ENCODE peak calls at places on chromosomes 4 and X, in eight cellular contexts. One of them, this sample, is unnamed.

GRCh38 chr4:17781072-17781830 is at the start of gene FAM184B:
- DNase-seq in heart left ventricle: no peak
- DNase-seq in left lung: no peak
- DNase-seq in breast epithelium: no peak
- DNase-seq in dorsolateral prefrontal cortex: no peak
- DNase-seq in heart right ventricle: peak; percentile 10
- DNase-seq in tibial nerve: no peak
- DNase-seq in cardiac muscle cell: peak; percentile 29
- DNase-seq in this sample: peak; percentile 18

GRCh38 chr4:173051697-173052096 is 116.9 kb upstream of the GALNT7 start:
- DNase-seq in heart left ventricle: no peak
- DNase-seq in left lung: no peak
- DNase-seq in breast epithelium: no peak
- DNase-seq in dorsolateral prefrontal cortex: no peak
- DNase-seq in heart right ventricle: no peak
- DNase-seq in tibial nerve: no peak
- DNase-seq in cardiac muscle cell: no peak
- DNase-seq in this sample: no peak

GRCh38 chr4:47641755-47642154 is 156.7 kb downstream of the ATP10D start:
- DNase-seq in heart left ventricle: peak; percentile 34
- DNase-seq in left lung: no peak
- DNase-seq in breast epithelium: no peak
- DNase-seq in dorsolateral prefrontal cortex: no peak
- DNase-seq in heart right ventricle: no peak
- DNase-seq in tibial nerve: no peak
- DNase-seq in cardiac muscle cell: no peak
- DNase-seq in this sample: no peak

GRCh38 chr4:64883087-64883926 is 474.1 kb upstream of the TECRL start:
- DNase-seq in heart left ventricle: no peak
- DNase-seq in left lung: no peak
- DNase-seq in breast epithelium: no peak
- DNase-seq in dorsolateral prefrontal cortex: no peak
- DNase-seq in heart right ventricle: no peak
- DNase-seq in tibial nerve: no peak
- DNase-seq in cardiac muscle cell: no peak
- DNase-seq in this sample: no peak

GRCh38 chrX:35098419-35098818 is 155.8 kb downstream of the FAM47B start:
- DNase-seq in heart left ventricle: no peak
- DNase-seq in left lung: no peak
- DNase-seq in breast epithelium: no peak
- DNase-seq in dorsolateral prefrontal cortex: no peak
- DNase-seq in heart right ventricle: no peak
- DNase-seq in tibial nerve: no peak
- DNase-seq in cardiac muscle cell: no peak
- DNase-seq in this sample: no peak

GRCh38 chr4:55183926-55184599 is 58.7 kb upstream of the KDR start:
- DNase-seq in heart left ventricle: peak; percentile 40
- DNase-seq in left lung: no peak
- DNase-seq in breast epithelium: no peak
- DNase-seq in dorsolateral prefrontal cortex: no peak
- DNase-seq in heart right ventricle: no peak
- DNase-seq in tibial nerve: no peak
- DNase-seq in cardiac muscle cell: no peak
- DNase-seq in this sample: no peak

GRCh38 chrX:43971966-43972961 is 926 bp downstream of the NDP start:
- DNase-seq in heart left ventricle: no peak
- DNase-seq in left lung: no peak
- DNase-seq in breast epithelium: no peak
- DNase-seq in dorsolateral prefrontal cortex: no peak
- DNase-seq in heart right ventricle: no peak
- DNase-seq in tibial nerve: no peak
- DNase-seq in cardiac muscle cell: no peak
- DNase-seq in this sample: no peak

GRCh38 chr4:110618091-110619000 is 4.5 kb downstream of the PITX2 start:
- DNase-seq in heart left ventricle: no peak
- DNase-seq in left lung: no peak
- DNase-seq in breast epithelium: no peak
- DNase-seq in dorsolateral prefrontal cortex: no peak
- DNase-seq in heart right ventricle: no peak
- DNase-seq in tibial nerve: no peak
- DNase-seq in cardiac muscle cell: peak; percentile 73
- DNase-seq in this sample: no peak

GRCh38 chrX:131792789-131793462 is 230.2 kb upstream of the STK26 start:
- DNase-seq in heart left ventricle: peak; percentile 89
- DNase-seq in left lung: peak; percentile 87
- DNase-seq in breast epithelium: no peak
- DNase-seq in dorsolateral prefrontal cortex: peak; percentile 45
- DNase-seq in heart right ventricle: peak; percentile 17
- DNase-seq in tibial nerve: no peak
- DNase-seq in cardiac muscle cell: no peak
- DNase-seq in this sample: no peak

GRCh38 chrX:21658746-21659145 is 616 bp upstream of the KLHL34 start:
- DNase-seq in heart left ventricle: no peak
- DNase-seq in left lung: no peak
- DNase-seq in breast epithelium: no peak
- DNase-seq in dorsolateral prefrontal cortex: no peak
- DNase-seq in heart right ventricle: no peak
- DNase-seq in tibial nerve: no peak
- DNase-seq in cardiac muscle cell: no peak
- DNase-seq in this sample: no peak

GRCh38 chr4:30537462-30537861 is 182.7 kb upstream of the PCDH7 start:
- DNase-seq in heart left ventricle: no peak
- DNase-seq in left lung: no peak
- DNase-seq in breast epithelium: no peak
- DNase-seq in dorsolateral prefrontal cortex: no peak
- DNase-seq in heart right ventricle: no peak
- DNase-seq in tibial nerve: no peak
- DNase-seq in cardiac muscle cell: no peak
- DNase-seq in this sample: no peak

GRCh38 chr4:26298198-26298950 is 22.4 kb upstream of the RBPJ start:
- DNase-seq in heart left ventricle: no peak
- DNase-seq in left lung: no peak
- DNase-seq in breast epithelium: no peak
- DNase-seq in dorsolateral prefrontal cortex: no peak
- DNase-seq in heart right ventricle: no peak
- DNase-seq in tibial nerve: no peak
- DNase-seq in cardiac muscle cell: no peak
- DNase-seq in this sample: no peak

GRCh38 chrX:53288173-53288572 is 6.8 kb upstream of the IQSEC2 start:
- DNase-seq in heart left ventricle: peak; percentile 75
- DNase-seq in left lung: peak; percentile 60
- DNase-seq in breast epithelium: no peak
- DNase-seq in dorsolateral prefrontal cortex: peak; percentile 24
- DNase-seq in heart right ventricle: peak; percentile 62
- DNase-seq in tibial nerve: no peak
- DNase-seq in cardiac muscle cell: peak; percentile 43
- DNase-seq in this sample: peak; percentile 84

GRCh38 chr4:13248621-13249298 is 235.4 kb downstream of the RAB28 start:
- DNase-seq in heart left ventricle: no peak
- DNase-seq in left lung: no peak
- DNase-seq in breast epithelium: no peak
- DNase-seq in dorsolateral prefrontal cortex: no peak
- DNase-seq in heart right ventricle: no peak
- DNase-seq in tibial nerve: no peak
- DNase-seq in cardiac muscle cell: no peak
- DNase-seq in this sample: no peak

GRCh38 chrX:7228226-7228625 is 80.3 kb upstream of the PUDP start:
- DNase-seq in heart left ventricle: no peak
- DNase-seq in left lung: no peak
- DNase-seq in breast epithelium: no peak
- DNase-seq in dorsolateral prefrontal cortex: no peak
- DNase-seq in heart right ventricle: no peak
- DNase-seq in tibial nerve: no peak
- DNase-seq in cardiac muscle cell: no peak
- DNase-seq in this sample: no peak

GRCh38 chrX:7235071-7235470 is 87.1 kb upstream of the PUDP start:
- DNase-seq in heart left ventricle: no peak
- DNase-seq in left lung: no peak
- DNase-seq in breast epithelium: no peak
- DNase-seq in dorsolateral prefrontal cortex: no peak
- DNase-seq in heart right ventricle: no peak
- DNase-seq in tibial nerve: no peak
- DNase-seq in cardiac muscle cell: no peak
- DNase-seq in this sample: no peak

DNA sequence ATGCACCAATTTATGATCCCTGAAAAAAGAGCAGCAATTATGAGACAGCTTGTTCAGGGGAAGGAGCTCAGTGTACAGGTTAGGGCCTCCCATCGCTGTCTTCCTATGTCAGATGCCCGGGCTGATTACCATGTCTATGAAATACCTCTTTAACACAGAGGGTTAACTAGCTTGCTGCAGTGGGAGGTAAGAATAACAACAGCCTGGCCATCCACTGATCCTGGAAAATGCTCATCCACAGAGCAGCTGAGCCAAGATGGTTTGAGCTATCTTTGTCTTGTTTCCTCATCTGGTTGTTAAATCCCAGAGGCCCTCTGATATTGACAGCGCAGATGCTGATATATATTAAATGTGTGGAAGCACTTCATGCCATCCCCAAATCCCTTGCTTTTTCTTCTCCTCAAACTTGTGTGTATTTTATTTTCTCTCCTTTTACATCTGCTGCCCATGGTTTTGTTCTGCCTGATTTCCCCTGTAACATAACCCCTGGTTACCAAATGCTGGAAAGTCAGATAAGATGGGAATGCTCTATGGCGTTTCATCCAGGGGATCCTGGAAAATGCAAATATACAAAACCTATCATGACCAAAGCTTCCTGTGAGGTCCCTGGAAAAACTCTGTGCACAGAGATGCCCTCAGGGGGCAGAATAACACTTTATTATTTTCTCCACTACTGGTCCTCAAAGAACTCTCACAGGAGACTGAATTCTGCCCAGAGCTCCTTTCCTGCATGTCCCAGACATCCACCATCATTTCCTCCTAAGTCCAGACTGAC is 85.9 kb upstream of the PUDP start:
- DNase-seq in heart left ventricle: no peak
- DNase-seq in left lung: no peak
- DNase-seq in breast epithelium: no peak
- DNase-seq in dorsolateral prefrontal cortex: no peak
- DNase-seq in heart right ventricle: no peak
- DNase-seq in tibial nerve: no peak
- DNase-seq in cardiac muscle cell: no peak
- DNase-seq in this sample: no peak
- TF ChIP-seq CTCF in heart left ventricle: no peak
- TF ChIP-seq CTCF in left lung: no peak
- TF ChIP-seq CTCF in breast epithelium: no peak
- TF ChIP-seq CTCF in dorsolateral prefrontal cortex: no peak
- TF ChIP-seq CTCF in heart right ventricle: no peak
- TF ChIP-seq CTCF in tibial nerve: no peak
- TF ChIP-seq CTCF in cardiac muscle cell: no peak
- TF ChIP-seq CTCF in this sample: no peak

GRCh38 chr4:90084967-90085295 is 42.3 kb upstream of the CCSER1 start:
- DNase-seq in heart left ventricle: no peak
- DNase-seq in left lung: no peak
- DNase-seq in breast epithelium: no peak
- DNase-seq in dorsolateral prefrontal cortex: no peak
- DNase-seq in heart right ventricle: no peak
- DNase-seq in tibial nerve: no peak
- DNase-seq in cardiac muscle cell: no peak
- DNase-seq in this sample: no peak
- H3K4me3 ChIP-seq in heart left ventricle: no peak overlapping the region
- H3K4me3 ChIP-seq in left lung: no peak overlapping the region
- H3K4me3 ChIP-seq in breast epithelium: no peak overlapping the region
- H3K4me3 ChIP-seq in dorsolateral prefrontal cortex: no peak overlapping the region
- H3K4me3 ChIP-seq in heart right ventricle: no peak overlapping the region
- H3K4me3 ChIP-seq in tibial nerve: no peak overlapping the region
- H3K4me3 ChIP-seq in cardiac muscle cell: no peak overlapping the region
- H3K4me3 ChIP-seq in this sample: no peak overlapping the region

GRCh38 chr4:3785292-3785565 is 19.0 kb downstream of the ADRA2C start:
- DNase-seq in heart left ventricle: no peak
- DNase-seq in left lung: no peak
- DNase-seq in breast epithelium: no peak
- DNase-seq in dorsolateral prefrontal cortex: no peak
- DNase-seq in heart right ventricle: no peak
- DNase-seq in tibial nerve: no peak
- DNase-seq in cardiac muscle cell: no peak
- DNase-seq in this sample: no peak

GRCh38 chr4:3784469-3785291 is 18.5 kb downstream of the ADRA2C start:
- DNase-seq in heart left ventricle: no peak
- DNase-seq in left lung: no peak
- DNase-seq in breast epithelium: no peak
- DNase-seq in dorsolateral prefrontal cortex: no peak
- DNase-seq in heart right ventricle: no peak
- DNase-seq in tibial nerve: no peak
- DNase-seq in cardiac muscle cell: no peak
- DNase-seq in this sample: no peak

GRCh38 chr4:3787489-3788365 is 21.5 kb downstream of the ADRA2C start:
- DNase-seq in heart left ventricle: no peak
- DNase-seq in left lung: no peak
- DNase-seq in breast epithelium: no peak
- DNase-seq in dorsolateral prefrontal cortex: no peak
- DNase-seq in heart right ventricle: no peak
- DNase-seq in tibial nerve: no peak
- DNase-seq in cardiac muscle cell: no peak
- DNase-seq in this sample: peak; percentile 61

GRCh38 chr4:3788366-3788660 is 22.1 kb downstream of the ADRA2C start:
- DNase-seq in heart left ventricle: no peak
- DNase-seq in left lung: no peak
- DNase-seq in breast epithelium: no peak
- DNase-seq in dorsolateral prefrontal cortex: no peak
- DNase-seq in heart right ventricle: no peak
- DNase-seq in tibial nerve: no peak
- DNase-seq in cardiac muscle cell: no peak
- DNase-seq in this sample: peak; percentile 65

GRCh38 chr4:3786196-3786869 is 20.1 kb downstream of the ADRA2C start:
- DNase-seq in heart left ventricle: peak; percentile 40
- DNase-seq in left lung: no peak
- DNase-seq in breast epithelium: no peak
- DNase-seq in dorsolateral prefrontal cortex: peak; percentile 51
- DNase-seq in heart right ventricle: no peak
- DNase-seq in tibial nerve: no peak
- DNase-seq in cardiac muscle cell: no peak
- DNase-seq in this sample: peak; percentile 82
- TF ChIP-seq CTCF in heart left ventricle: peak; percentile 25
- TF ChIP-seq CTCF in left lung: no peak
- TF ChIP-seq CTCF in breast epithelium: no peak
- TF ChIP-seq CTCF in dorsolateral prefrontal cortex: peak; percentile 65
- TF ChIP-seq CTCF in heart right ventricle: peak; percentile 19
- TF ChIP-seq CTCF in tibial nerve: no peak
- TF ChIP-seq CTCF in cardiac muscle cell: no peak
- TF ChIP-seq CTCF in this sample: peak; percentile 39

DNA sequence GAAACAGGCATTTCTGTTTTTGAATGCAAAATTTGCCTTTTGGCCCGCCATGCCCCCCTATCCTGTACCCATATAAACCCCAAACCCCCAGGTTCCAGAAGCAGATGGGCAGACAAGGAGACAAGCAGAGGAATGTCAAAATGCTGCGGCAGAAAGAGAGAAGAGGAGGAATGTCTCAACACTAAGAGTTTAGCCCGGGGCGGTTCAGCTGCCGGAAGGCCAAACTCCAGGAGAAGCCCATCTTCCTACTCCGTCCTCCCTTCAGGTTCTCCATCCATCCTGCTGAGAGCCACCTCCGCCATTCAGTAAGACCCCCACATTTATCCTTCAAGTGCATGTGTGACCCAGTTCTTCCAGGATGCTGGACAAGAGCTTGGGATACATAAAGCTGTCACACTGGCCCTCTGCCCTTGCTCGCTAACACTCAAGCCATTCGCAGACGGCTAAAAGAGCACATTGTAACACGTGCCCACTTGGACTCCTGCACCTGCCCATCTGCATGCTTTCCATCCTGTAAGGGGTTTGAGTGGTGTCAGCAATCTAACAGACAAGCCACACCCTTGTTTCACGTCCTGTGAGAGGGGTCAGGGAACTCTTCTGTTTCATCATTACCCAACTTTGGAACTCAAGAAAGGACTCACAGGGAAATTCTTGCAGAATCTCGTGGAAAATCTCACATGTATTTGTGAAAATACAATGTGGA is 31.3 kb downstream of the TLR10 start:
- DNase-seq in heart left ventricle: no peak
- DNase-seq in left lung: no peak
- DNase-seq in breast epithelium: no peak
- DNase-seq in dorsolateral prefrontal cortex: no peak
- DNase-seq in heart right ventricle: no peak
- DNase-seq in tibial nerve: no peak
- DNase-seq in cardiac muscle cell: no peak
- DNase-seq in this sample: no peak
- H3K4me3 ChIP-seq in heart left ventricle: no peak overlapping the region
- H3K4me3 ChIP-seq in left lung: no peak overlapping the region
- H3K4me3 ChIP-seq in breast epithelium: no peak overlapping the region
- H3K4me3 ChIP-seq in dorsolateral prefrontal cortex: no peak overlapping the region
- H3K4me3 ChIP-seq in heart right ventricle: no peak overlapping the region
- H3K4me3 ChIP-seq in tibial nerve: no peak overlapping the region
- H3K4me3 ChIP-seq in cardiac muscle cell: no peak overlapping the region
- H3K4me3 ChIP-seq in this sample: no peak overlapping the region

This sample was measured in BE2C.